ENCODE peak calls at places on chromosomes 16 and 17, in eight cellular contexts. C is HL-60, N is GM20000, G is AG04450, F is tibial artery, X is testis, A is left ventricle myocardium inferior, T is WTC11. D is an unnamed sample.

GRCh38 chr16:55035037-55035436 is 104.4 kb downstream of the IRX5 start:
- DNase-seq in A (no peak), C (peak), N (peak), X (peak), F (peak), T (peak), G (no peak), D (no peak)

GRCh38 chr16:66512589-66513404 is 37.1 kb downstream of the TK2 start:
- DNase-seq in T (no peak), X (no peak), C (no peak), A (no peak), N (no peak), F (peak), G (no peak), D (no peak)

GRCh38 chr17:71325117-71325516 is 795.7 kb upstream of the SOX9 start:
- DNase-seq in N (no peak), G (no peak), T (no peak), C (no peak), X (no peak), F (no peak), A (no peak), D (no peak)

GRCh38 chr16:66272461-66272860 is 94.0 kb upstream of the CDH5 start:
- DNase-seq in T (no peak), A (no peak), N (no peak), G (no peak), C (no peak), X (no peak), F (no peak), D (no peak)

GRCh38 chr16:47965439-47965838 is 190.4 kb downstream of the ABCC12 start:
- DNase-seq in T (no peak), F (no peak), G (no peak), A (no peak), X (no peak), C (no peak), N (no peak), D (no peak)

GRCh38 chr17:34710226-34710625 is 130.8 kb downstream of the TMEM132E start:
- DNase-seq in F (no peak), C (no peak), X (no peak), N (no peak), T (no peak), G (no peak), A (no peak), D (no peak)

GRCh38 chr16:27999687-28000086 is 63.8 kb downstream of the GSG1L start:
- DNase-seq in A (no peak), F (no peak), C (no peak), X (no peak), N (no peak), T (no peak), G (no peak), D (no peak)

GRCh38 chr16:51994597-51994996 is 552.3 kb downstream of the TOX3 start:
- DNase-seq in T (no peak), X (no peak), N (no peak), F (no peak), C (no peak), G (no peak), A (no peak), D (peak)

GRCh38 chr16:30351586-30352419 is 3.3 kb downstream of the CD2BP2 start:
- DNase-seq in A (peak), N (no peak), G (peak), X (peak), C (no peak), F (peak), T (no peak), D (peak)

GRCh38 chr17:75135946-75136345 is 4.4 kb upstream of the NT5C start:
- DNase-seq in T (no peak), X (no peak), N (no peak), A (no peak), F (no peak), G (no peak), C (no peak), D (no peak)

GRCh38 chr16:20538181-20538580 is 38.0 kb downstream of the ACSM2B start:
- DNase-seq in T (no peak), G (no peak), C (no peak), A (no peak), X (no peak), N (no peak), F (no peak), D (no peak)

GRCh38 chr17:21687136-21687953 is 5.0 kb upstream of the KCNJ18 start:
- DNase-seq in G (no peak), F (no peak), T (no peak), A (no peak), N (no peak), C (no peak), X (no peak), D (no peak)

GRCh38 chr17:74466111-74466784 is at the start of gene CD300A:
- DNase-seq in N (no peak), G (no peak), A (peak), F (no peak), T (peak), X (peak), C (peak), D (no peak)

GRCh38 chr17:30351730-30352129 is 17.9 kb upstream of the TMIGD1 start:
- DNase-seq in T (no peak), F (no peak), G (no peak), A (no peak), N (no peak), C (peak), X (no peak), D (no peak)

GRCh38 chr17:65660947-65661346 is 99.5 kb upstream of the AXIN2 start:
- DNase-seq in A (no peak), G (no peak), F (no peak), N (no peak), C (no peak), X (no peak), T (no peak), D (no peak)

DNA sequence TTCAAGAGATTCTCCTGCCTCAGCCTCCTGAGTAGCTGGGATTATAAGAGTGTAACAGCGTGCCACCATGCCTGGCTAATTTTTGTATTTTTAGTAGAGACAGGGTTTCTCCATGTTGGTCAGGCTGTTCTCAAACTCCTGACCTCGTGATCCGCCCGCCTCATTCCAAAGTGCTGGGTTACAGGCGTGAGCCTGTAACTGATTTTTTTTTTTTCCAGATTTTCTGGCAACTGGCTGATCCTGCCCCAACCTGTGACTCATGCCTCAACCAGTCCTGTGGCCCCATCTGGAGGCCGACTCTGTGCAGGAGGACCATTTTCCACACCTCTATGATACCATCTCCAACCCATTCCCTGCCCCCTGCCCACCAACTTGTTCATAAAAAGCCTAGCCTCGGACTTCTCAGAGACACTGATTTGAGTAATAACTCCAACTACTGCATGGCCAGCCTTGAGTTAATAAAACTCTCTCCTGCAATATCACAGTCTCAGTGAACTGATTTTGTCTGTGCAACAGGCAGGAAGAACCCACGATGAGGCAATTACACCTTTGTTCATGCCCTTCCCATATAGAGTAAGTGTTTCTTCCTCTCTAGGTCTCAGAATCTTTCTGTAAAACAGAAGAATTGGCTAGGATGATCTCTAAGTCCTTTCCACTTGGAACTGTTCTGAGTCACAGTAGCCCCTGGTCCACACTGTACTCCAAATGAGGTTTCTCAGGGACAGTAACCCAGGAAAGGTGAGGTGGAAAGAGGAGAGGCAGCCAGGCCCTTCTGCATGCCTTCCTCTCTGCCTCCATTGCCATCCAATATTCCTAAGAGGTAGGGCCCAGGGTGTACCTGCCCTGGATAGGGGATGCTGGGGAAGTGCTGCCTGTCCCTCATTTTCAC is 8.8 kb upstream of the CNOT1 start:
- DNase-seq in G (peak), A (peak), T (peak), N (no peak), F (peak), C (peak), X (peak), D (peak)
- TF ChIP-seq CTCF in G (peak), A (peak), T (no peak), N (no peak), F (peak), C (no peak), X (peak), D (no peak)

GRCh38 chr16:56789360-56789759 is 59.4 kb downstream of the NUP93 start:
- DNase-seq in F (no peak), C (peak), N (no peak), G (no peak), T (no peak), X (peak), A (no peak), D (peak)

GRCh38 chr16:56788435-56788834 is 58.5 kb downstream of the NUP93 start:
- DNase-seq in X (no peak), G (no peak), N (no peak), C (no peak), F (no peak), A (no peak), T (no peak), D (no peak)

GRCh38 chr16:56781565-56781964 is 51.6 kb downstream of the NUP93 start:
- DNase-seq in X (no peak), F (no peak), A (no peak), C (no peak), N (no peak), G (no peak), T (no peak), D (no peak)

GRCh38 chr16:56783332-56783731 is 53.4 kb downstream of the NUP93 start:
- DNase-seq in C (no peak), T (no peak), N (no peak), X (no peak), A (no peak), G (no peak), F (no peak), D (no peak)

DNA sequence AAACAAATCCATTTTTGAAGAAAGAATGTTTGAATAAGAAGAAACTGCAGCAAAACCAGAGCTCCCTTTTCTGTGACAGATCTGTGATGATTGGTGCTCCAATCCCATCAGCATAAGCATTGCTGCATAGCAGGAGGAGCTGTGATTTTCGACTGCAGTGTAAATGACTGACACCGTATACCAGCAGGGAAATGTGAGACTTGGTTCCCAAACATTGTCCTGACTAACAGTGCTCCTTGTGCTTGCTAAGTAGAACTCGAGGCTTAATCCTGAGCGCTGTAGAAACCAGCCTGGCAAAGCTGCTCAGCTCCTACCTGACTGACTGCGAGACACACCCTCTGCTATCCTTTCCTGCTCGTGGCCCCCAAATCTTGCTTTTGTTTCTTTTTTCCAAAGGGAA is 57.3 kb downstream of the NUP93 start:
- DNase-seq in G (no peak), T (no peak), A (no peak), C (no peak), N (no peak), F (no peak), X (no peak), D (no peak)
- TF ChIP-seq CTCF in G (no peak), T (no peak), A (no peak), C (no peak), N (no peak), F (no peak), X (no peak), D (no peak)

DNA sequence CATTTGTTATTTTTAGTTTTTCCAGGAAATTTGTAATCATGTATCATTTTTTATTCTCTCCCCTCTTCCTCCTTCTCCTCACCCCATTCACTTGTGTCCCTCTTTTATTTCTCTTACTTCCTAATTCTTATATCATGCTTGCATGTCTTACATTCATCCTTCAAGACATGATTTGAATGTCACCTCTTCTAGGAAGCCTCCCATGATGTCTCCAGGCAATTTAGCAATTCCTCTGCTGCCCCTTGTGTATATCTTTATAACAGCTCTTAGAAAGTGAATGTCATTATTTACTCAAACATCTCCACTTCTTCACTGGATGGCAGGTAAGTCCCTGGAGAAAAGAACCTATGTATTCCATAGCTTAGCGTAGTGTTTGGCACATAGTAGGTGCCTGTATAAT is 7.8 kb downstream of the HNF1B start:
- DNase-seq in G (no peak), N (no peak), F (no peak), X (no peak), A (no peak), T (no peak), C (no peak), D (no peak)
- TF ChIP-seq CTCF in G (peak), N (no peak), F (no peak), X (no peak), A (no peak), T (no peak), C (no peak), D (peak)

GRCh38 chr16:88926374-88926990 is 50.5 kb downstream of the CBFA2T3 start:
- DNase-seq in A (no peak), F (no peak), X (no peak), T (no peak), C (no peak), N (no peak), G (no peak), D (peak)

GRCh38 chr16:88925540-88925887 is 51.5 kb downstream of the CBFA2T3 start:
- DNase-seq in T (no peak), X (no peak), F (no peak), A (no peak), N (no peak), G (no peak), C (no peak), D (no peak)

GRCh38 chr16:88923926-88924833 is 52.8 kb downstream of the CBFA2T3 start:
- DNase-seq in G (no peak), N (no peak), A (no peak), F (no peak), T (no peak), X (no peak), C (no peak), D (peak)

GRCh38 chr16:88923450-88923849 is 53.6 kb downstream of the CBFA2T3 start:
- DNase-seq in C (no peak), F (no peak), N (no peak), T (no peak), G (no peak), X (no peak), A (no peak), D (no peak)

GRCh38 chr16:88924834-88925539 is 52.0 kb downstream of the CBFA2T3 start:
- DNase-seq in F (no peak), N (peak), C (peak), T (peak), X (no peak), G (peak), A (no peak), D (peak)
- TF ChIP-seq CTCF in F (no peak), N (peak), C (no peak), T (no peak), X (no peak), G (peak), A (peak), D (no peak)

GRCh38 chr17:46154151-46154816 is 38.9 kb downstream of the KANSL1 start:
- DNase-seq in X (no peak), F (no peak), C (no peak), G (no peak), N (no peak), T (no peak), A (no peak), D (no peak)

GRCh38 chr17:46158323-46159296 is 34.6 kb downstream of the KANSL1 start:
- DNase-seq in T (no peak), C (no peak), G (no peak), A (no peak), F (no peak), N (no peak), X (no peak), D (no peak)

GRCh38 chr17:46159686-46160085 is 33.5 kb downstream of the KANSL1 start:
- DNase-seq in A (no peak), C (no peak), F (no peak), X (no peak), G (peak), T (no peak), N (no peak), D (no peak)

GRCh38 chr17:46160169-46160568 is 33.1 kb downstream of the KANSL1 start:
- DNase-seq in G (no peak), T (no peak), X (no peak), A (no peak), C (no peak), N (no peak), F (no peak), D (no peak)

DNA sequence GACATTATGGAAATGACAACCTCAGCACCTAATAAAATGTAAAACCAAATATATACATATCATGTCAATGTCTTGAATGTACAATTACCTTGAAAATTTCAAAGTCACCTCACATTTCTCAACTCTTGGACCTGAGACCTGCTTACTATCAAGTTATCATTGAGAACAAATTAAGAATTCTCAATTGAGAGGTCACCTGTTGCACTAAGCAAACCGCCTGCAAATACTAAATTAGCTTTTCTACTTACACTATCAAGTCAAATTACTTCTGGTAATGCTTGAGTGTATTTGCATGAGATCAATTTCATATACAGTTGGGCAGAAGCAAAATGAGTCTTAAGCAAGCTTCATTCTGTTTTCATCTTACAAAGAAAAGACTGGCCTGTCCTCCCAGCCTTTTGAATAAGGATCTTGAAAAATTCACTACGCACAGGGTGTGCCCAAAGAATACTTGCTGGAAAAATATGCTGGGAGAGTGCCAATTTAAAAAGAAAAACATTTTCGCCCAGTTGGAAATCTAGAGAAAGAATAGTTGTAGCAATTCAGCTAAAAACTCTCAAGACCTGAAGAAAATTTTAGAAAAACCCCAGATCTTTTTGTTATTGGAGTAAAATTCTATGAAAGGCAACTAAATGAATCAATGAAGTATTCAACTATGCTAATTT is 35.7 kb downstream of the KANSL1 start:
- DNase-seq in F (no peak), N (no peak), X (no peak), A (no peak), G (no peak), T (no peak), C (no peak), D (no peak)
- TF ChIP-seq CTCF in F (no peak), N (no peak), X (no peak), A (no peak), G (no peak), T (no peak), C (no peak), D (no peak)